ENCODE peak calls at places on chromosomes 16 and 17, in nine cellular contexts. One of them, this sample, is unnamed.

GRCh38 chr17:64282753-64283080 is 19.7 kb upstream of the TEX2 start:
- DNase-seq in nephron progenitor cell: no peak
- DNase-seq in GM04504: no peak
- DNase-seq in uterus: no peak
- DNase-seq in stimulated activated CD8-positive, alpha-beta memory T cell treated with anti-CD3 and anti-CD28 coated beads, Interleukin-15, amount 100 ng/mL, for 4 hours: no peak
- DNase-seq in NCI-H1694: peak
- DNase-seq in H4: no peak
- DNase-seq in osteoblast: peak
- DNase-seq in sciatic nerve: no peak
- DNase-seq in this sample: no peak

GRCh38 chr17:75271233-75271954 is 363 bp upstream of the MIF4GD start:
- DNase-seq in nephron progenitor cell: peak
- DNase-seq in GM04504: peak
- DNase-seq in uterus: peak
- DNase-seq in stimulated activated CD8-positive, alpha-beta memory T cell treated with anti-CD3 and anti-CD28 coated beads, Interleukin-15, amount 100 ng/mL, for 4 hours: peak
- DNase-seq in NCI-H1694: no peak
- DNase-seq in H4: peak
- DNase-seq in osteoblast: peak
- DNase-seq in sciatic nerve: peak
- DNase-seq in this sample: peak

GRCh38 chr16:48831081-48831722 is 221.2 kb upstream of the N4BP1 start:
- DNase-seq in nephron progenitor cell: peak
- DNase-seq in GM04504: no peak
- DNase-seq in uterus: no peak
- DNase-seq in stimulated activated CD8-positive, alpha-beta memory T cell treated with anti-CD3 and anti-CD28 coated beads, Interleukin-15, amount 100 ng/mL, for 4 hours: no peak
- DNase-seq in NCI-H1694: peak
- DNase-seq in H4: no peak
- DNase-seq in osteoblast: no peak
- DNase-seq in sciatic nerve: no peak
- DNase-seq in this sample: no peak

GRCh38 chr16:21703156-21703555 is 39.4 kb downstream of the OTOA start:
- DNase-seq in nephron progenitor cell: no peak
- DNase-seq in GM04504: no peak
- DNase-seq in uterus: no peak
- DNase-seq in stimulated activated CD8-positive, alpha-beta memory T cell treated with anti-CD3 and anti-CD28 coated beads, Interleukin-15, amount 100 ng/mL, for 4 hours: no peak
- DNase-seq in NCI-H1694: no peak
- DNase-seq in H4: no peak
- DNase-seq in osteoblast: no peak
- DNase-seq in sciatic nerve: no peak
- DNase-seq in this sample: no peak

GRCh38 chr17:37081287-37081686 is 132.5 kb downstream of the AATF start:
- DNase-seq in nephron progenitor cell: no peak
- DNase-seq in GM04504: no peak
- DNase-seq in uterus: no peak
- DNase-seq in stimulated activated CD8-positive, alpha-beta memory T cell treated with anti-CD3 and anti-CD28 coated beads, Interleukin-15, amount 100 ng/mL, for 4 hours: no peak
- DNase-seq in NCI-H1694: no peak
- DNase-seq in H4: no peak
- DNase-seq in osteoblast: no peak
- DNase-seq in sciatic nerve: no peak
- DNase-seq in this sample: peak

GRCh38 chr17:4492762-4493561 is 5.7 kb upstream of the SPNS2 start:
- DNase-seq in nephron progenitor cell: peak
- DNase-seq in GM04504: no peak
- DNase-seq in uterus: no peak
- DNase-seq in stimulated activated CD8-positive, alpha-beta memory T cell treated with anti-CD3 and anti-CD28 coated beads, Interleukin-15, amount 100 ng/mL, for 4 hours: no peak
- DNase-seq in NCI-H1694: no peak
- DNase-seq in H4: no peak
- DNase-seq in osteoblast: no peak
- DNase-seq in sciatic nerve: peak
- DNase-seq in this sample: peak

GRCh38 chr17:79039171-79039570 is 15.2 kb downstream of the C1QTNF1 start:
- DNase-seq in nephron progenitor cell: no peak
- DNase-seq in GM04504: no peak
- DNase-seq in uterus: no peak
- DNase-seq in stimulated activated CD8-positive, alpha-beta memory T cell treated with anti-CD3 and anti-CD28 coated beads, Interleukin-15, amount 100 ng/mL, for 4 hours: no peak
- DNase-seq in NCI-H1694: no peak
- DNase-seq in H4: no peak
- DNase-seq in osteoblast: no peak
- DNase-seq in sciatic nerve: no peak
- DNase-seq in this sample: no peak

GRCh38 chr17:59840908-59841666 is 51.7 kb downstream of the TUBD1 start:
- DNase-seq in nephron progenitor cell: no peak
- DNase-seq in GM04504: no peak
- DNase-seq in uterus: no peak
- DNase-seq in stimulated activated CD8-positive, alpha-beta memory T cell treated with anti-CD3 and anti-CD28 coated beads, Interleukin-15, amount 100 ng/mL, for 4 hours: no peak
- DNase-seq in NCI-H1694: no peak
- DNase-seq in H4: peak
- DNase-seq in osteoblast: peak
- DNase-seq in sciatic nerve: no peak
- DNase-seq in this sample: peak